ENCODE peak calls at places on chromosomes 4 and X, in seven cellular contexts. X, L, V, J, Y, A and Q are unnamed samples.

GRCh38 chr4:74555231-74555630 is 110.3 kb downstream of the AREG start:
- DNase-seq in Y (peak), V (no peak), J (no peak), L (no peak), X (no peak), A (no peak), Q (peak)

GRCh38 chr4:128718793-128719192 is 90.7 kb upstream of the JADE1 start:
- DNase-seq in Y (peak), X (no peak), J (peak), V (no peak), L (no peak), A (no peak), Q (peak)

GRCh38 chrX:71493111-71493613 is 39.7 kb upstream of the OGT start:
- DNase-seq in A (peak), Y (no peak), X (no peak), L (no peak), V (peak), J (no peak), Q (peak)

GRCh38 chr4:3372933-3373465 is 68.8 kb upstream of the HGFAC start:
- DNase-seq in V (peak), L (peak), A (no peak), Y (no peak), X (no peak), J (no peak), Q (no peak)

GRCh38 chr4:152016325-152016665 is 255.5 kb upstream of the GATB start:
- DNase-seq in V (no peak), Y (no peak), X (no peak), A (no peak), L (no peak), J (no peak), Q (no peak)

GRCh38 chrX:71147496-71148277 is 3.0 kb downstream of the NLGN3 start:
- DNase-seq in A (no peak), V (no peak), X (no peak), J (no peak), L (no peak), Y (no peak), Q (no peak)

GRCh38 chrX:51747671-51748070 is 4.4 kb downstream of the GSPT2 start:
- DNase-seq in V (no peak), J (peak), Y (no peak), A (no peak), X (no peak), L (no peak), Q (peak)

GRCh38 chr4:107243141-107243779 is 207.1 kb upstream of the DKK2 start:
- DNase-seq in V (no peak), X (no peak), J (no peak), A (no peak), Y (no peak), L (no peak), Q (peak)

GRCh38 chr4:172035573-172035972 is 222.4 kb downstream of the GALNTL6 start:
- DNase-seq in X (no peak), L (no peak), J (no peak), V (no peak), Y (no peak), A (no peak), Q (no peak)

GRCh38 chrX:139224953-139225665 is 305.4 kb upstream of the F9 start:
- DNase-seq in L (no peak), Y (no peak), V (no peak), A (peak), X (no peak), J (no peak), Q (no peak)

DNA sequence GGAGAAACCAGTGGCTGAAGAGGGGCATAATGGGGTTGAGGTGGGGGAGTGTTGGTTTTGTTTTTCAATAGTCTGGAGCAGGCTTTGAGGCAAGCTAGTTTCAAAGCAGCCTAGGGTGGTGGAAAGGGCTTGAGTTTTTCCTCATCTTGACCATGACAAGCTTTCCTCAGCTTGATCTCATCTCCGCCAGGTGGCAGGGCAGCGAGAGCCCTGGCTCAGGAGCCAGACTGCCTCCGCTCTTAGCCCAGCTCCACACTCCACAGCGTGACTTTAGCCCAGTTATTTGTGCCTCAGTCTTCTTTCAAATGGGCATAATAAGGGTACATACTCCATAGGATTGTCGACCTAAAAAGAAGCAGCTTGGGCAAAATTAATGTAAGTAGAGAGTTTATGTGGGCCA is 29.9 kb upstream of the SOWAHD start:
- DNase-seq in J (no peak), Y (no peak), L (no peak), X (no peak), V (no peak), A (no peak), Q (no peak)
- TF ChIP-seq CTCF in J (no peak), Y (no peak), L (no peak), X (no peak), V (no peak), A (no peak), Q (no peak)

DNA sequence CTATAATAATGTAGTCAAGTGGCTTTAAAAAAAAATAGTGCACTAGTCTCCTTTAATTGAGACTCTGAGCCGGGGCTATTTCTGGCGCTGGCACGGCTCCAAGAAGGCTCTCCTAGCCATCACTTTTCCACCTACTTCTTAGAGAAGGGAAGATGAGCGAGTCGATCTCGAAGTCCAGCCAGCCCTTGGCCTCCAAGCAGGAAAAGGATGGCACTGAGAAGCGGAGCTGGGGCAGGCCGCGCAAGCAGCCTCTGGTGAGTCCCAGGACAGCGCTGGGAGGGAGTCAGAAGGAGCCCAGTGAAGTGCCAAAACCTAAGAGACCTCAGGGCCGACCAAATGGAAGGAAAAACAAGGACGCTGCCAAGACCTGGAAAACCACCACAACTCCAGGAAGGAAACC is 531.9 kb downstream of the MAGEB5 start:
- DNase-seq in L (no peak), Y (no peak), A (no peak), X (no peak), J (no peak), V (no peak), Q (no peak)
- TF ChIP-seq CTCF in L (no peak), Y (no peak), A (no peak), X (no peak), J (no peak), V (no peak), Q (no peak)

GRCh38 chr4:40506066-40506465 is 123.6 kb downstream of the RBM47 start:
- DNase-seq in A (no peak), Y (no peak), V (no peak), X (no peak), J (no peak), L (no peak), Q (no peak)

GRCh38 chr4:40502936-40503335 is 126.7 kb downstream of the RBM47 start:
- DNase-seq in J (no peak), L (no peak), A (no peak), V (no peak), X (no peak), Y (peak), Q (peak)

GRCh38 chr4:40506492-40506891 is 123.2 kb downstream of the RBM47 start:
- DNase-seq in Y (no peak), L (no peak), X (no peak), V (no peak), J (no peak), A (no peak), Q (no peak)

GRCh38 chr4:40511017-40511614 is 118.5 kb downstream of the RBM47 start:
- DNase-seq in V (no peak), A (peak), X (no peak), J (no peak), Y (no peak), L (no peak), Q (no peak)

GRCh38 chr4:40507977-40508376 is 121.7 kb downstream of the RBM47 start:
- DNase-seq in X (no peak), Y (no peak), L (no peak), A (no peak), V (no peak), J (no peak), Q (no peak)
- TF ChIP-seq CTCF in X (no peak), Y (no peak), L (no peak), A (no peak), V (no peak), J (no peak), Q (no peak)

DNA sequence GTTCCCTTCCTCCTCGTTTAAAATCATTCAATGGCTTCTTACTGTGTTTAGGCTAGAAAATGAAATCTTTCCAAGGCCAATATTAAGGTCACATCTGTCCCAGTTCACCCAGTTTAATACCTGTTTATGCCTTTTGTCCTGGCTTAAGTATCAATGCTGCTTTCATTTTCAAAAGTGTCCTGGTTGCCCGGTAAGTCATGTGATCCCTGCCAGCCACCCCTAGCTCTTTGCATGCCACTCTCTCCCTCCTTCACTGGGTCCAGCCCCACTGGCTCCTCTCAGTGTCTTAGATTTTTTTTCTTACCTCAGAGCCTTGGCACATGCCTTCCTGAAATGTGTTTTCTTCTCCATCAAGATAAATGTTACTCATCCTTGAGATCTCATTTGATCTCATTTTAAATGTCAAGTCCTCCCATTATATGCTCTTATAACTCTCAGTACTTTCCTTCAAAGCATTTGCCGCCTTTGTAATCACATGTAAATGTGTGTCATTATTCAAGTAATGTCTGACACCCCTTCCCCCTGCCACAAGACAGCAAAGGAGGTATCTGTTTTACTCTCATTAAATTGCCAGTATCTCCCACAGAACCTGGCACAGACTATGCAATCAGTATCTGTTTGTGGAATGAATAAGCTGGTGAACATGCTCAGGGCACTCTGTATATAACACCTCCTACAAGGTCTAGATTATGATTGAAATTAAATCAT is 472.5 kb upstream of the RPS6KA3 start:
- DNase-seq in Y (no peak), A (no peak), J (no peak), L (no peak), V (no peak), X (no peak), Q (no peak)
- TF ChIP-seq CTCF in Y (no peak), A (no peak), J (no peak), L (no peak), V (no peak), X (no peak), Q (no peak)

GRCh38 chr4:7845493-7846124 is 94.1 kb downstream of the AFAP1 start:
- DNase-seq in L (no peak), Y (no peak), J (no peak), X (no peak), V (no peak), A (no peak), Q (no peak)
- TF ChIP-seq CTCF in L (no peak), Y (peak), J (no peak), X (no peak), V (no peak), A (no peak), Q (peak)

GRCh38 chrX:153381684-153382532 is 19.2 kb downstream of the PNMA6E start:
- DNase-seq in L (no peak), Y (peak), J (peak), V (no peak), A (no peak), X (no peak), Q (peak)
- TF ChIP-seq CTCF in L (no peak), Y (peak), J (peak), V (no peak), A (no peak), X (no peak), Q (peak)

GRCh38 chr4:140309124-140309870 is 64.1 kb upstream of the SCOC start:
- DNase-seq in X (no peak), A (no peak), J (no peak), L (no peak), V (no peak), Y (peak), Q (peak)
- TF ChIP-seq CTCF in X (no peak), A (no peak), J (no peak), L (no peak), V (no peak), Y (no peak), Q (no peak)